ENCODE peak calls at places on chromosomes 1 and 21, in ten cellular contexts. A, D, Q, U, K, H, P, Z, Y and B are unnamed samples.

GRCh38 chr1:13702425-13703127 is 2.6 kb downstream of the PRDM2 start:
- DNase-seq in A (no peak), D (peak), Q (no peak), U (no peak), K (no peak), H (no peak), P (no peak), Z (no peak), Y (no peak), B (no peak)

GRCh38 chr1:70384542-70384941 is 26.5 kb upstream of the CTH start:
- DNase-seq in A (no peak), D (no peak), Q (no peak), U (no peak), K (no peak), H (no peak), P (no peak), Z (no peak), Y (no peak), B (no peak)

GRCh38 chr1:228781161-228781771 is 46.0 kb downstream of the RHOU start:
- DNase-seq in A (no peak), D (no peak), Q (no peak), U (no peak), K (no peak), H (peak), P (no peak), Z (no peak), Y (no peak), B (no peak)

GRCh38 chr1:245110406-245110805 is 44.4 kb upstream of the KIF26B start:
- DNase-seq in A (no peak), D (no peak), Q (no peak), U (no peak), K (no peak), H (no peak), P (no peak), Z (peak), Y (no peak), B (no peak)

GRCh38 chr1:18711561-18712253 is 81.1 kb downstream of the PAX7 start:
- DNase-seq in A (no peak), D (no peak), Q (no peak), U (no peak), K (no peak), H (no peak), P (no peak), Z (no peak), Y (no peak), B (no peak)

GRCh38 chr1:192592981-192593683 is 17.6 kb downstream of the RGS1 start:
- DNase-seq in A (no peak), D (no peak), Q (no peak), U (no peak), K (no peak), H (no peak), P (no peak), Z (no peak), Y (no peak), B (no peak)

GRCh38 chr1:229141701-229142377 is 129.1 kb upstream of the RAB4A start:
- DNase-seq in A (no peak), D (no peak), Q (no peak), U (no peak), K (no peak), H (no peak), P (no peak), Z (no peak), Y (no peak), B (no peak)

GRCh38 chr1:156894711-156895407 is 1.3 kb downstream of the PEAR1 start:
- DNase-seq in A (no peak), D (no peak), Q (no peak), U (peak), K (peak), H (peak), P (no peak), Z (no peak), Y (peak), B (no peak)

GRCh38 chr1:213383465-213383864 is 332.4 kb downstream of the RPS6KC1 start:
- DNase-seq in A (no peak), D (no peak), Q (no peak), U (no peak), K (no peak), H (no peak), P (no peak), Z (no peak), Y (no peak), B (no peak)

GRCh38 chr1:8408151-8408839 is 90.4 kb downstream of the SLC45A1 start:
- DNase-seq in A (peak), D (peak), Q (no peak), U (no peak), K (peak), H (no peak), P (peak), Z (peak), Y (peak), B (no peak)

GRCh38 chr1:211921579-211922095 is 91.1 kb upstream of the LPGAT1 start:
- DNase-seq in A (no peak), D (no peak), Q (no peak), U (no peak), K (no peak), H (no peak), P (no peak), Z (no peak), Y (no peak), B (no peak)

GRCh38 chr1:24351247-24351646 is 32.1 kb downstream of the GRHL3 start:
- DNase-seq in A (no peak), D (no peak), Q (no peak), U (no peak), K (no peak), H (no peak), P (no peak), Z (no peak), Y (no peak), B (no peak)

GRCh38 chr1:111843177-111843576 is 87.5 kb downstream of the DDX20 start:
- DNase-seq in A (no peak), D (no peak), Q (no peak), U (no peak), K (no peak), H (no peak), P (no peak), Z (no peak), Y (no peak), B (no peak)

GRCh38 chr1:236808564-236809130 is 13.6 kb downstream of the MTR start:
- DNase-seq in A (no peak), D (no peak), Q (peak), U (no peak), K (no peak), H (no peak), P (no peak), Z (no peak), Y (no peak), B (no peak)

GRCh38 chr1:225410036-225410435 is 17.8 kb downstream of the LBR start:
- DNase-seq in A (no peak), D (no peak), Q (no peak), U (no peak), K (no peak), H (no peak), P (no peak), Z (no peak), Y (no peak), B (no peak)

GRCh38 chr21:42554251-42554937 is 40.7 kb downstream of the SLC37A1 start:
- DNase-seq in A (peak), D (peak), Q (no peak), U (no peak), K (no peak), H (no peak), P (no peak), Z (peak), Y (no peak), B (no peak)

GRCh38 chr1:16958475-16958874 is 21.9 kb downstream of the MFAP2 start:
- DNase-seq in A (no peak), D (no peak), Q (no peak), U (no peak), K (no peak), H (no peak), P (no peak), Z (no peak), Y (no peak), B (no peak)

GRCh38 chr1:79976287-79976686 is 969.8 kb upstream of the ADGRL4 start:
- DNase-seq in A (no peak), D (no peak), Q (no peak), U (no peak), K (no peak), H (no peak), P (no peak), Z (no peak), Y (no peak), B (no peak)

GRCh38 chr1:15341228-15341627 is 68.5 kb upstream of the EFHD2 start:
- DNase-seq in A (no peak), D (no peak), Q (no peak), U (no peak), K (no peak), H (no peak), P (no peak), Z (no peak), Y (no peak), B (no peak)

GRCh38 chr1:166032901-166033371 is 133.9 kb downstream of the FAM78B start:
- DNase-seq in A (no peak), D (no peak), Q (no peak), U (no peak), K (no peak), H (no peak), P (peak), Z (no peak), Y (no peak), B (no peak)

GRCh38 chr21:26756491-26757159 is 88.6 kb downstream of the ADAMTS1 start:
- DNase-seq in A (no peak), D (no peak), Q (no peak), U (no peak), K (no peak), H (no peak), P (no peak), Z (no peak), Y (no peak), B (no peak)

GRCh38 chr1:12056331-12056841 is 6.7 kb upstream of the TNFRSF8 start:
- DNase-seq in A (no peak), D (no peak), Q (no peak), U (no peak), K (no peak), H (no peak), P (no peak), Z (no peak), Y (no peak), B (no peak)
- TF ChIP-seq EP300 in A (no peak), D (no peak), Q (no peak), U (no peak), K (no peak), H (no peak), P (no peak), Z (no peak), Y (no peak), B (no peak)

DNA sequence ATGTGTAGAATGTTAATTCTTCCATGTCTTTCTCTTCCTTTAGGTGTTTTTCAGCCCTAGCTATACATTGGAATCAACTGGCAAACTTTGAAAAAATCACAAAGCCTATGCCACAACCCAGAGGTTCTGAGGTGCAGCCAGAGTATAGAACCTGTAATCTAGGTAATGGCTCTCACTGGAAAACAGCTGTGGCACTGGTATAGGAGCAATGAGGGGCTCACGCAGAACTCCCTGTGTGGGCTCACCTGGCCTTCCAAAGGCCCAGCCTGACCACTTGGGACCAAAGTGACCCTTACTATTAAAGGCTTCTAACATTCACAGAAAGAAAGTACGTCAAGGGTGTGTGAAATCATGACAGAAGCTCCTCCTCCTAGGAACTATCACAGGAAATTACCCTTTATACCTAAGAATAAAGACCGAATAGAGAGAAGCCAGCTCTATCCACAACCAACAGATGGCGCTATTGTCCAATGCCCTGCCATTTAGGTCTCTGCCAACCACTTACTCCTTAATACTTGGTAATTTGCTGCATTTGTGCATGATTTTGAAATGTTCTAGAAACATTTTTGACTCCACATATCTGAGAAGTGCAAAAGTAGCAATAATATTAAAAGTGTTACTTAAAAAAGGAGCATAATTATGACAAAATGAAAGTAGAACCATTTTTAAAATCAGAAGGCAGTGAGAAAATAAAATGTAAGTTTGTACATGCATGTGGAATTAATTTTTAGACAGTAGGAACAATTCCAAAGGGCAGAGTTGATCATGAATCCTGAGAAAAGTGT is 93.2 kb upstream of the HAO2 start:
- DNase-seq in A (no peak), D (peak), Q (peak), U (peak), K (peak), H (peak), P (peak), Z (no peak), Y (peak), B (peak)
- TF ChIP-seq EP300 in A (no peak), D (no peak), Q (no peak), U (no peak), K (no peak), H (no peak), P (no peak), Z (no peak), Y (no peak), B (no peak)

DNA sequence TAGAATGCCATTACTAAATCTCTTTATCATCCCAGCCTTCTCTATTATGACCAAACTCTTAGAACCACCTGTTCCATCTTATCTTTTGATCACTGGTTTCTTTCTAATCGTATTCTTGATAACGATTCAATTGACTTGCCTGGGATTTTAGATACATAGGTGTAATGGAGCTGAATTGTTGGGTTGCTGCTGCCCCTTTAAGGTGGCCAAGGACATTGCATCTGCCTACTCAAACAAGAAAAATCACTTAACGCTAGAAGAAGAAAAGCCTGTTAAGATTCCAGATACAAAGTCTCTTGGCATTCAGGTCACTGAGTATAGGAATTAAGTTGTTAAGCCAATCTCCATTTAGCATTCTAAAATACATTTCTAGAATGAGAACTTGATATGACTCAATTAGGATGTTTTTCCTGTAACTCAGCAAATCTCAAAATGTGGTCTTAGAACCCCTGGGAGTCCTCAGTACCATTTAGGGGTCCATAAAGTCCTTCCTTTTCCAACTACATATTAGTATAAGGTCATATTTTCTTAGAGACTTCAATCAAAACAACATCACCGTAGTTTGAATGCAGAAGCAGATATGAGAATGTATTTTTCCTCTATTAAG is 12.4 kb downstream of the NEXN start:
- DNase-seq in A (no peak), D (peak), Q (peak), U (peak), K (peak), H (peak), P (no peak), Z (no peak), Y (peak), B (peak)
- TF ChIP-seq EP300 in A (no peak), D (no peak), Q (no peak), U (no peak), K (no peak), H (no peak), P (no peak), Z (no peak), Y (no peak), B (no peak)

DNA sequence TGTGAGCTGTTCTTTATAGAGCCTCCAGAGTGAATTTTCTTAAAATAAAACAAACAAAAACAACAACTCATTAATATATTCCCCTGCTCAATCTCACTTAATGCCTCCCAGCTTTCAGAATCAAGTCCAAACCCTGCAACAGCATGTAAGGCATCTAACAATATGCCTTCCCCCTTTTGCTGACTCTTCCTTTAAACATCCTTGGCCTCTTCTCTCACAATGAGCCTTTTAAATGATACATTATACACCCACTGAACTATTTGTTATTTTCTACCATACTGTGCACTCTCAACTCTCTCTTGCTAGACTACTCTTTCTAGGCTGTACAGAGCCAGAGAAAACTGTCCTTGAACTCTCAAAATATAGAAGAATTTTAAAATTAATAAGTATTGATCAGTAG is 115.2 kb upstream of the SNX7 start:
- DNase-seq in A (no peak), D (no peak), Q (no peak), U (no peak), K (no peak), H (no peak), P (no peak), Z (no peak), Y (no peak), B (no peak)
- TF ChIP-seq EP300 in A (no peak), D (no peak), Q (no peak), U (no peak), K (no peak), H (no peak), P (no peak), Z (no peak), Y (no peak), B (no peak)

GRCh38 chr1:30787266-30787665 is 29.7 kb upstream of the LAPTM5 start:
- DNase-seq in A (no peak), D (no peak), Q (no peak), U (no peak), K (no peak), H (no peak), P (no peak), Z (no peak), Y (no peak), B (no peak)

GRCh38 chr1:30786264-30786991 is 28.9 kb upstream of the LAPTM5 start:
- DNase-seq in A (no peak), D (no peak), Q (peak), U (no peak), K (no peak), H (no peak), P (no peak), Z (no peak), Y (no peak), B (no peak)

GRCh38 chr1:30787856-30788495 is 30.4 kb upstream of the LAPTM5 start:
- DNase-seq in A (no peak), D (no peak), Q (no peak), U (no peak), K (no peak), H (no peak), P (no peak), Z (no peak), Y (no peak), B (no peak)

GRCh38 chr1:30785181-30785580 is 27.6 kb upstream of the LAPTM5 start:
- DNase-seq in A (no peak), D (no peak), Q (no peak), U (no peak), K (no peak), H (no peak), P (no peak), Z (no peak), Y (no peak), B (no peak)

DNA sequence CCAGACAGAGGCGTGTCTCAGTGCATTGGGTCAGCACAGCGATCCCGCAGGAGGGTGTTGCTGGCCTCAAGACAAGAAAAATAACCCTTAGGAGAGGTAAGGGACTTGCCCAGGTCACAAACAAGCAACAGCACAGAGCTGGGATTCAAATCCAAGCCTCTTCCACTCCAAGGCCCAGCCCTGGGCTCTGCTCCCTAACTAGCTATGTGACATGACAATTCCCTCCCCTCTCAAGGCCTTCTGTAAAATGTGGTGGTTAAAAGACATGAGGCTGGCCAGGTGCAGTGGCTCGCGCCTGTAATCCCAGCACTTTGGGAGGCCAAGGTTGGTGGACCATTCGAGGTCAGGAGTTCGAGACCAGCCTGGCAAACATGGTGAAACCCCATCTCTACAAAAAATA is 28.1 kb upstream of the LAPTM5 start:
- DNase-seq in A (no peak), D (no peak), Q (no peak), U (no peak), K (no peak), H (no peak), P (no peak), Z (no peak), Y (no peak), B (no peak)
- TF ChIP-seq EP300 in A (no peak), D (no peak), Q (no peak), U (no peak), K (no peak), H (no peak), P (no peak), Z (no peak), Y (no peak), B (no peak)

DNA sequence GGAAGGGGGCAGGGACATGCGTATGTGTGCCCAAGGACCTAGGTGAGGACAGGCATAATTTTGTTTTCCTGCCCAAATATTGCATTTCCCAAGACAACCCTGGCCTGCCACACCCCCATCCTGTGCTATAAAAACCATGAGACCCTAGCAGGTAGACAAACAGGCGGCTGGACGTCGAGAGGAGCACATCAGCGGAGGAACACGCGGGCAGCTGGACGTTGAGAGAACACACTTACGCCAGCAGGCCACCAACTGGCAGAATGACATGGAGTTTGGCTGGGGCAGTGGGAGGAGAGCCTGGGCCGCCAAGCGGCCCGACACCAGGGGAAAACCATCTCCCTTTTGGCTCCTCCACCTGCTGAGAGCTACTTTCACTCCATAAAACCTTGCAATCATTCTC is 3.0 kb upstream of the FGGY start:
- DNase-seq in A (no peak), D (no peak), Q (no peak), U (no peak), K (no peak), H (no peak), P (no peak), Z (no peak), Y (no peak), B (no peak)
- TF ChIP-seq EP300 in A (no peak), D (no peak), Q (no peak), U (no peak), K (no peak), H (no peak), P (no peak), Z (no peak), Y (no peak), B (no peak)

GRCh38 chr1:1399870-1400575 is 888 bp upstream of the CCNL2 start:
- DNase-seq in A (no peak), D (no peak), Q (no peak), U (no peak), K (no peak), H (no peak), P (no peak), Z (no peak), Y (no peak), B (no peak)
- TF ChIP-seq EP300 in A (no peak), D (no peak), Q (no peak), U (no peak), K (no peak), H (no peak), P (no peak), Z (no peak), Y (no peak), B (no peak)